ENCODE peak calls at places on chromosomes 11 and 22, in four cellular contexts. X is sigmoid colon, C is HepG2, L is prostate gland. N is an unnamed sample.

GRCh38 chr11:2272241-2272945 is 2.0 kb upstream of the ASCL2 start:
- DNase-seq in X (peak; percentile 50), C (no peak), L (no peak), N (peak; percentile 65)

GRCh38 chr11:74320538-74320937 is 9.1 kb upstream of the P4HA3 start:
- DNase-seq in X (no peak), C (no peak), L (no peak), N (no peak)

GRCh38 chr22:41320416-41321240 is 19.3 kb downstream of the ZC3H7B start:
- DNase-seq in X (no peak), C (no peak), L (no peak), N (no peak)

GRCh38 chr11:75432911-75433321 is at the start of gene KLHL35:
- DNase-seq in X (no peak), C (no peak), L (no peak), N (no peak)

GRCh38 chr11:122267602-122268001 is 151.6 kb upstream of the BLID start:
- DNase-seq in X (no peak), C (no peak), L (no peak), N (no peak)

GRCh38 chr11:122248130-122248529 is 132.1 kb upstream of the BLID start:
- DNase-seq in X (no peak), C (no peak), L (no peak), N (no peak)

GRCh38 chr11:2777871-2778629 is 78.3 kb upstream of the KCNQ1OT1 start:
- DNase-seq in X (peak; percentile 69), C (no peak), L (peak; percentile 4), N (peak; percentile 94)

GRCh38 chr11:91446267-91446666 is 778.4 kb upstream of the FAT3 start:
- DNase-seq in X (no peak), C (no peak), L (no peak), N (no peak)

GRCh38 chr11:13884159-13884799 is 78.2 kb upstream of the SPON1 start:
- DNase-seq in X (no peak), C (no peak), L (no peak), N (no peak)

GRCh38 chr11:61908730-61909622 is 8.4 kb downstream of the RAB3IL1 start:
- DNase-seq in X (peak; percentile 55), C (no peak), L (no peak), N (no peak)

GRCh38 chr11:34339149-34340064 is 18.4 kb downstream of the ABTB2 start:
- DNase-seq in X (no peak), C (peak; percentile 94), L (no peak), N (no peak)

GRCh38 chr11:67027943-67028542 is 5.1 kb downstream of the SYT12 start:
- DNase-seq in X (no peak), C (no peak), L (no peak), N (no peak)

GRCh38 chr11:106644824-106645223 is 373.5 kb downstream of the GUCY1A2 start:
- DNase-seq in X (no peak), C (no peak), L (no peak), N (no peak)

GRCh38 chr11:129223701-129224149 is 31.6 kb upstream of the ARHGAP32 start:
- DNase-seq in X (no peak), C (no peak), L (no peak), N (no peak)

GRCh38 chr22:19431641-19432091 is at the start of gene HIRA:
- DNase-seq in X (peak; percentile 89), C (peak; percentile 60), L (peak; percentile 71), N (no peak)

GRCh38 chr11:22276535-22276934 is 61.6 kb upstream of the SLC17A6 start:
- DNase-seq in X (no peak), C (no peak), L (no peak), N (no peak)

GRCh38 chr22:35424081-35424480 is 24.1 kb downstream of the MCM5 start:
- DNase-seq in X (no peak), C (no peak), L (no peak), N (no peak)

GRCh38 chr11:86800076-86800955 is at the start of gene PRSS23:
- DNase-seq in X (peak; percentile 88), C (no peak), L (peak; percentile 68), N (no peak)

GRCh38 chr11:77617892-77618291 is 19.7 kb downstream of the CLNS1A start:
- DNase-seq in X (no peak), C (no peak), L (no peak), N (no peak)

GRCh38 chr11:112519749-112520148 is 259.1 kb upstream of the PLET1 start:
- DNase-seq in X (no peak), C (no peak), L (no peak), N (peak; percentile 44)

GRCh38 chr11:72585762-72586590 is 88.2 kb downstream of the PDE2A start:
- DNase-seq in X (peak; percentile 85), C (peak; percentile 44), L (peak; percentile 68), N (no peak)

GRCh38 chr11:64545605-64546004 is 45.4 kb upstream of the SLC22A12 start:
- DNase-seq in X (no peak), C (no peak), L (no peak), N (no peak)

GRCh38 chr11:67440229-67441081 is 2.8 kb downstream of the CORO1B start:
- DNase-seq in X (no peak), C (no peak), L (no peak), N (no peak)

GRCh38 chr22:24305260-24305692 is 34.6 kb downstream of the SPECC1L start:
- DNase-seq in X (no peak), C (no peak), L (no peak), N (no peak)

GRCh38 chr11:95991101-95991500 is 67.2 kb upstream of the MTMR2 start:
- DNase-seq in X (no peak), C (no peak), L (no peak), N (no peak)

GRCh38 chr22:45064313-45065268 is 54.8 kb upstream of the PHF21B start:
- DNase-seq in X (no peak), C (no peak), L (no peak), N (no peak)

GRCh38 chr11:17263803-17264202 is 12.7 kb upstream of the NUCB2 start:
- DNase-seq in X (no peak), C (no peak), L (no peak), N (no peak)

GRCh38 chr11:69444381-69445130 is 36.9 kb upstream of the LINC01488 start:
- DNase-seq in X (peak; percentile 90), C (peak; percentile 21), L (peak; percentile 91), N (no peak)

GRCh38 chr11:75233688-75234295 is 6.8 kb upstream of the TPBGL start:
- DNase-seq in X (no peak), C (peak; percentile 55), L (no peak), N (no peak)

GRCh38 chr11:120977470-120977869 is 46.4 kb upstream of the TBCEL start:
- DNase-seq in X (no peak), C (no peak), L (no peak), N (no peak)

GRCh38 chr11:14073821-14074529 is 111.5 kb downstream of the SPON1 start:
- DNase-seq in X (peak; percentile 83), C (no peak), L (no peak), N (no peak)

GRCh38 chr11:128804481-128804880 is 62.6 kb downstream of the KCNJ1 start:
- DNase-seq in X (no peak), C (no peak), L (no peak), N (no peak)

GRCh38 chr22:36469094-36469710 is 12.2 kb downstream of the TXN2 start:
- DNase-seq in X (peak; percentile 87), C (no peak), L (no peak), N (no peak)

GRCh38 chr11:127624455-127624854 is 623.9 kb upstream of the KIRREL3 start:
- DNase-seq in X (no peak), C (no peak), L (no peak), N (no peak)

GRCh38 chr11:127616171-127616570 is 615.6 kb upstream of the KIRREL3 start:
- DNase-seq in X (no peak), C (no peak), L (no peak), N (no peak)

GRCh38 chr11:127620660-127621059 is 620.1 kb upstream of the KIRREL3 start:
- DNase-seq in X (no peak), C (no peak), L (no peak), N (no peak)

GRCh38 chr11:127619946-127620345 is 619.4 kb upstream of the KIRREL3 start:
- DNase-seq in X (no peak), C (no peak), L (no peak), N (no peak)

DNA sequence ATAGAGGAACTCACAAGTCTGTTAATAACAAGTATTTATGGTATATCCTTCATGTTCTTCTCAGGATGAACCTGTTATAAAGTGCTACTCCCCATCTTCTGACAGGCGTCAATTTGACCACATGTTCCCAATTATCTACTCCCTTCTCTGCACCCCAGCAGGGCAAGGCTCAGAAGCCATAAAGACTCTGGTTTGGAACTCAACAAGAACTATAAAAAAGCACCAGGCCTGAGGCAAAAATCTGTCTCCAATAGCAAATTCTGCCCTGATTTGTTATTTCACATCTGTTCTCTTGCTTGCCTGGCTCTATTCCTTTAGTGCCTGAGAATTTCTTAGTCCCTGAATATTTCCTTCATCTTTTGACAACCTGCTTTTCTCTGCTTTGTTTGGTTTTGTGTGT is 618.2 kb upstream of the KIRREL3 start:
- DNase-seq in X (no peak), C (no peak), L (no peak), N (no peak)
- H3K27ac ChIP-seq in X (no peak overlapping the region), C (no peak overlapping the region), L (no peak overlapping the region), N (no peak overlapping the region)

DNA sequence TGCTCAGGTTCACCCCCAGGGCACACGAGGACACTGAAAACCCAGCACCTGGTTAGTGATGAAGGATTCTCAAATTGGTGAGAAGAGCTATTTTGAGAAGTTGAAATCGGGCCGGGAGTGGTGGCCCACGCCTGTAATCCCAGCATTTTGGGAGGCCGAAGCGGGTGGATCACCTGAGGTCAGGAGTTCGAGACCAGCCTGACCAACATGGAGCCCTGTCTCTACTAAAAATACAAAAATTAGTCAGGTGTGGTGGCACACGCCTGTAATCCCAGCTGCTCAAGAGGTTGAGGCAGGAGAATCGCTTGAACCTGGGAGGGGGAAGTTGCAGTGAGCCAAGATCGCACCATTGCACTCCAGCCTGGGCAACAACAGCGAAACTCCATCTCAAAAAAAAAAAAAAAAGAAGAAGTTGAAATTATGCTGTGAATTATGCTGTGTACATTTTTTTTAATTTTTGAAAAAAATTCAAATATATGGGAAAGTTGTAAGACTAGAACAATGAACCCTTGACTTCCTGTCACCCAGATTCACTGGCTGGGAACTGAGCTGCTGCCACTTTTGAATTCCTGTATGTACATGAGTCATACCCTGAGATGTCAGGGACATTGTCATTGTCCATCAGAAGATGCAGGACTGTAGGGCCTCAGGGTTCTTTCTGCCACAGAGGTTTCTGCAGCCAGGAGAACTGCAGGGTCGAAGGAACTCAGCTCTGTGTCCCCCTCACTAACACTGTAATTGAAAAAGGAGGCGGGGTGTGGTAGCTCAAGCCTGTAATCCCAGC is 5.2 kb downstream of the AIFM3 start:
- DNase-seq in X (no peak), C (no peak), L (no peak), N (no peak)
- H3K27me3 ChIP-seq in X (no peaks in the 10 kb centered on the region), C (no peaks in the 10 kb centered on the region), L (no peaks in the 10 kb centered on the region), N (no peaks in the 10 kb centered on the region)

GRCh38 chr22:46934746-46935491 is 172.5 kb downstream of the TBC1D22A start:
- DNase-seq in X (no peak), C (peak; percentile 84), L (no peak), N (no peak)
- TF ChIP-seq POLR2AphosphoS5 in X (no peak), C (no peak), L (no peak), N (peak; percentile 19)

DNA sequence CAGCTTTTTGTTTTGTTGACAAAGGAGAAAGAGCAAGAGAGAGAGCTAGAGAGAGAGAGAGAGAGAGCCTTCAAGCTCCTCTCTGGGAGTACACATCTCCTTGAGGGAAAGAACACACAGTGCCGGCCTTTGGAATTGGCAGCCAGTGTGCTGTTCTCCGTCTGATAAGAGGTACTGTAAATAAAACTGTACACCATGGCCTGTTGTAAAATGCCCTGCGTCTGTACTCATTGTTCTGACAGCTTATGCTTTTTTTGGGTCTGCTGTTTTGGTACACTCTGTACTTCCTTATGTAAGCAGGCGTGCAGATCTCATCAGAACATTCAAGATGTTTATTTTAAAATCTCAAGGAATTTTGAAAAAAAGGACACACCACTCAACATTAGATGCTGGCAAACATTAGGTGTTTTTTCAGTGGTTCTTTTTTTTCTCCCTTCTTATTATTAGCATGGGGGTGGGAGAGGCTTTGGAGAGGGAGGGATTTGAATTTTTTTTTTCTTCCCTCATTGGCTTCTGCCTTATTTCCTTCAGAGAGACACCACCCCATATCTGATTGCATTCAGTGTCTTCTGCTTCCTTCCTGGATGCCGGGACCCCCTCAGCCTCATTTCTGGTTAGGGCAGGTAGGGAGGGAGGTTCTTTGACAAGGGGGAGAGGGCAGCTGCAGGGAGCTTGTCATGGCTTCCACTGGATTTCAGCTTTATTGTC is 116.8 kb upstream of the NNMT start:
- DNase-seq in X (peak; percentile 98), C (no peak), L (peak; percentile 96), N (no peak)
- H3K27ac ChIP-seq in X (peak overlapping the region; percentile 99), C (no peak overlapping the region), L (peak overlapping the region; percentile 99), N (peak overlapping the region; percentile 95)

N was measured in vagina.